ENCODE peak calls at places on chromosomes 5 and 9, in six cellular contexts. Z is adrenal gland, N is H1, J is Peyer's patch, W is colonic mucosa, G is PC-3. C is an unnamed sample. For H3K9me3 and H3K36me3, the result is how much of the 10 kb centered on the place peaks cover.

GRCh38 chr5:71839049-71839834 is 120.2 kb downstream of the CARTPT start:
- DNase-seq in G (no peak), J (no peak), W (no peak), N (no peak), Z (no peak), C (no peak)

GRCh38 chr5:91495699-91496098 is 112.6 kb upstream of the ARRDC3 start:
- DNase-seq in G (no peak), J (no peak), N (no peak), W (no peak), Z (no peak), C (no peak)

GRCh38 chr9:110317921-110318320 is 19.7 kb downstream of the TXNDC8 start:
- DNase-seq in Z (no peak), G (no peak), W (no peak), N (no peak), J (no peak), C (no peak)

GRCh38 chr9:135614821-135615665 is 24.3 kb downstream of the GLT6D1 start:
- DNase-seq in G (no peak), Z (no peak), N (no peak), W (no peak), J (peak), C (no peak)

GRCh38 chr5:169980418-169981053 is at the start of gene INSYN2B:
- DNase-seq in N (peak), J (no peak), Z (peak), G (peak), W (peak), C (peak)

GRCh38 chr5:33079548-33079947 is 361.2 kb upstream of the TARS1 start:
- DNase-seq in G (no peak), N (no peak), J (no peak), W (no peak), Z (no peak), C (no peak)

GRCh38 chr5:111863801-111864200 is 106.8 kb upstream of the NREP start:
- DNase-seq in J (no peak), G (peak), N (no peak), W (no peak), Z (no peak), C (no peak)

GRCh38 chr9:129338701-129339445 is 160.8 kb upstream of the IER5L start:
- DNase-seq in N (no peak), J (no peak), G (no peak), W (no peak), Z (no peak), C (no peak)

GRCh38 chr9:88820055-88820454 is 171.2 kb upstream of the S1PR3 start:
- DNase-seq in Z (no peak), G (peak), N (no peak), J (no peak), W (no peak), C (no peak)

GRCh38 chr5:90226433-90227099 is 183.0 kb downstream of the CETN3 start:
- DNase-seq in Z (no peak), J (no peak), G (no peak), W (peak), N (no peak), C (no peak)

GRCh38 chr5:174610968-174611367 is 113.4 kb upstream of the MSX2 start:
- DNase-seq in W (no peak), G (peak), J (no peak), Z (peak), N (no peak), C (peak)

GRCh38 chr5:97096096-97096648 is 46.2 kb downstream of the LIX1 start:
- DNase-seq in J (no peak), N (no peak), Z (no peak), G (no peak), W (no peak), C (no peak)

GRCh38 chr5:135072357-135073247 is 38.6 kb upstream of the PITX1 start:
- DNase-seq in J (no peak), G (no peak), W (no peak), Z (no peak), N (peak), C (no peak)

GRCh38 chr9:137755261-137755927 is 122.2 kb upstream of the CACNA1B start:
- DNase-seq in N (no peak), G (no peak), Z (no peak), W (no peak), J (no peak), C (no peak)
- H3K9me3 ChIP-seq in N (under half), G (under half), Z (under half), W (under half), J (under half), C (under half)

GRCh38 chr5:150400327-150401075 is 12.2 kb downstream of the CD74 start:
- DNase-seq in W (no peak), G (no peak), Z (no peak), N (no peak), J (no peak), C (no peak)
- TF ChIP-seq CTCF in W (no peak), G (no peak), Z (no peak), N (no peak), J (no peak), C (no peak)

DNA sequence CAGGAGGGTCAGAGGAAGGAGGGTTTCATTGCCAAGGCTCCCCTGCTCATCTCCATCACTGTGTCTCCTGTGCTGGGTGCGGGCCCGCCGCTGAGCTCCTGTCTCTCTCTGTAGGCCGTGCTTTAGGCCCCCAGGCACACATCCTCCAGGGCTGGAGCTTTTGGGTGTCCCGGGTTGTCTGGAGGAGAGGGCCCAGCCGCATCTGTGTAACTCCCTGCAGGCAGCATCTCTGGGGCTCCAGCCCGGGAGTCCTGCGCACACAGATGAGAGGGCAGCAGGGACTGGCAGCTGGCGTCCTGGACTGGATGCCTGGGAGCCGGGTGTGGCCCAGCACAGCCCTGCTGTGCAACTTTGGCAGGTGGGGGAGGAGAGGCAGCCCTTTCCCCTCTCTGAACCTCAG is 40.2 kb downstream of the LRSAM1 start:
- DNase-seq in J (no peak), G (no peak), W (no peak), N (no peak), Z (no peak), C (no peak)
- H3K36me3 ChIP-seq in J (half or more), G (under half), W (under half), N (under half), Z (under half), C (under half)

GRCh38 chr5:140753561-140753960 is 32.4 kb upstream of the PCDHA1 start:
- DNase-seq in G (no peak), W (no peak), Z (no peak), J (no peak), N (no peak), C (no peak)
- H3K9me3 ChIP-seq in G (under half), W (under half), Z (under half), J (under half), N (under half), C (under half)

DNA sequence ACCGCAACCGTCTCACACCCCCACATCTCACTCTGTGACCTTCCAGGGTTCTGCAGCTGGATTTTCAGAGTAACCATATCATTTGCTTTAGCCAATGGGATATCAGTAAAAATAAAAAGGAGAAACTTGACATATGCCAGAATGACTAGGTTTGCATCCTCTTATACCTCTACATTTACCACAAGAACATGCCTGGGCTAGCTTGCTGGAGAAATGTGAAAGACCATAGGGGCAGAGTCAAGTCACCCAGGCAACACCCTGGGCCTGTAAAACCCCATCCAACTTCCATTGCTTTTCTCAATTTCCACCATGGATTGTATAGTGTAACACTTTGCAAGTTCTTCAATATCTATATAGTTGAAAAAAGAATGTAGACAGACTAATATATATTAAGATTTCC is 731.1 kb downstream of the PTPRD start:
- DNase-seq in W (no peak), N (no peak), J (no peak), Z (no peak), G (no peak), C (no peak)
- TF ChIP-seq CTCF in W (no peak), N (no peak), J (no peak), Z (no peak), G (no peak), C (no peak)

GRCh38 chr5:149979898-149980297 is 19.3 kb downstream of the SLC26A2 start:
- DNase-seq in J (no peak), G (no peak), N (no peak), Z (no peak), W (no peak), C (no peak)
- H3K36me3 ChIP-seq in J (half or more), G (under half), N (under half), Z (under half), W (under half), C (under half)

DNA sequence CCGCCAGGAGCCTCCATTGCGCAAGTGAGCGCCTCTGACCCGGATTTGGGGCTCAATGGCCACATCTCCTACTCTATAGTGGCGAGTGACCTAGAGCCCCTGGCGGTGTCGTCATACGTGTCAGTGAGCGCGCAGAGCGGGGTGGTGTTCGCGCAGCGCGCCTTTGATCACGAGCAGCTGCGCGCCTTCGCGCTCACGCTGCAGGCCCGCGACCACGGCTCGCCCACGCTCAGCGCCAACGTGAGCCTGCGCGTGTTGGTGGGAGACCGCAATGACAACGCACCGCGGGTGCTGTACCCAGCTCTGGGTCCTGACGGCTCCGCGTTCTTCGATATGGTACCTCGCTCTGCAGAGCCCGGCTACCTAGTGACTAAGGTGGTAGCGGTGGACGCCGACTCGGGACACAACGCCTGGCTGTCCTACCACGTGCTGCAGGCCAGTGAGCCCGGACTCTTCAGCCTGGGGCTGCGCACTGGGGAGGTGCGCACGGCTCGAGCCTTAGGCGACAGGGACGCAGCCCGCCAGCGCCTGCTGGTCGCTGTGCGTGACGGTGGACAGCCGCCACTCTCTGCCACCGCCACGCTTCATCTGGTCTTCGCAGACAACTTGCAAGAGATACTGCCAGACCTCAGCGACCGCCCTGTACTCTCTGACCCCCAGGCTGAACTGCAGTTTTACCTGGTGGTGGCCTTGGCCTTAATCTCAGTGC is 1.9 kb downstream of the PCDHGB6 start:
- DNase-seq in G (no peak), W (no peak), Z (no peak), N (no peak), J (no peak), C (no peak)
- H3K9me3 ChIP-seq in G (under half), W (under half), Z (under half), N (under half), J (half or more), C (under half)

GRCh38 chr9:19922476-19923118 is 133.8 kb upstream of the SLC24A2 start:
- DNase-seq in Z (peak), W (no peak), J (no peak), G (peak), N (peak), C (peak)
- TF ChIP-seq CTCF in Z (peak), W (no peak), J (no peak), G (peak), N (no peak), C (peak)

GRCh38 chr5:123398058-123398728 is 25.0 kb downstream of the CEP120 start:
- DNase-seq in Z (no peak), W (no peak), J (peak), G (no peak), N (no peak), C (no peak)
- H3K36me3 ChIP-seq in Z (under half), W (under half), J (half or more), G (under half), N (under half), C (under half)

GRCh38 chr5:141419074-141419880 is 1.6 kb upstream of the PCDHGA11 start:
- DNase-seq in W (no peak), J (no peak), Z (no peak), N (no peak), G (no peak), C (no peak)
- H3K9me3 ChIP-seq in W (under half), J (half or more), Z (under half), N (under half), G (under half), C (under half)

C was measured in Caco-2.